ENCODE peak calls at places on chromosomes 2 and 18, in six cellular contexts. P is upper lobe of left lung, N is right atrium auricular region, Z is A549, U is AG04450, O is ascending aorta. A is an unnamed sample.

GRCh38 chr2:98772531-98772930 is 41.6 kb upstream of the MGAT4A start:
- DNase-seq in P (no peak), N (no peak), Z (no peak), U (no peak), O (no peak), A (no peak)

GRCh38 chr2:182890305-182890704 is 23.9 kb upstream of the FRZB start:
- DNase-seq in P (no peak), N (no peak), Z (no peak), U (no peak), O (no peak), A (no peak)

GRCh38 chr2:144950874-144951560 is 431.1 kb upstream of the ZEB2 start:
- DNase-seq in P (no peak), N (no peak), Z (peak; percentile 82), U (peak; percentile 23), O (no peak), A (no peak)

GRCh38 chr2:71455741-71456569 is 2.6 kb downstream of the DYSF start:
- DNase-seq in P (no peak), N (peak; percentile 58), Z (no peak), U (no peak), O (peak; percentile 64), A (no peak)

GRCh38 chr2:112542974-112543760 is 902 bp downstream of the POLR1B start:
- DNase-seq in P (no peak), N (no peak), Z (peak; percentile 29), U (no peak), O (no peak), A (no peak)

GRCh38 chr2:62806231-62806630 is 100.7 kb downstream of the EHBP1 start:
- DNase-seq in P (no peak), N (no peak), Z (no peak), U (no peak), O (no peak), A (no peak)

GRCh38 chr2:71379086-71379485 is 47.5 kb downstream of the ZNF638 start:
- DNase-seq in P (no peak), N (no peak), Z (peak; percentile 35), U (peak; percentile 27), O (no peak), A (no peak)

GRCh38 chr2:159134979-159135378 is 151.5 kb downstream of the WDSUB1 start:
- DNase-seq in P (no peak), N (no peak), Z (no peak), U (no peak), O (no peak), A (no peak)

GRCh38 chr2:28437142-28437835 is 44.6 kb downstream of the FOSL2 start:
- DNase-seq in P (peak; percentile 57), N (no peak), Z (no peak), U (no peak), O (peak; percentile 60), A (no peak)

GRCh38 chr2:25976884-25977741 is 5.2 kb downstream of the KIF3C start:
- DNase-seq in P (no peak), N (no peak), Z (peak; percentile 78), U (no peak), O (no peak), A (no peak)

GRCh38 chr2:28613616-28614501 is 118.0 kb downstream of the PLB1 start:
- DNase-seq in P (no peak), N (no peak), Z (no peak), U (peak; percentile 79), O (no peak), A (no peak)

GRCh38 chr2:160562730-160563129 is 69.1 kb upstream of the RBMS1 start:
- DNase-seq in P (no peak), N (no peak), Z (peak; percentile 28), U (no peak), O (no peak), A (no peak)

GRCh38 chr2:235861383-235861782 is 306.8 kb downstream of the GBX2 start:
- DNase-seq in P (no peak), N (no peak), Z (no peak), U (no peak), O (no peak), A (no peak)

GRCh38 chr2:31337860-31338259 is 76.7 kb downstream of the XDH start:
- DNase-seq in P (no peak), N (no peak), Z (no peak), U (peak; percentile 70), O (no peak), A (no peak)

GRCh38 chr2:126792993-126793392 is 105.7 kb upstream of the TEX51 start:
- DNase-seq in P (no peak), N (no peak), Z (no peak), U (no peak), O (peak; percentile 43), A (no peak)

GRCh38 chr2:187500585-187501359 is 52.7 kb upstream of the CALCRL start:
- DNase-seq in P (no peak), N (no peak), Z (peak; percentile 94), U (peak; percentile 27), O (no peak), A (no peak)

GRCh38 chr2:215376103-215376780 is 59.6 kb downstream of the FN1 start:
- DNase-seq in P (no peak), N (no peak), Z (no peak), U (no peak), O (no peak), A (no peak)

GRCh38 chr18:77131652-77132368 is 773 bp downstream of the MBP start:
- DNase-seq in P (peak; percentile 80), N (peak; percentile 60), Z (peak; percentile 54), U (no peak), O (no peak), A (peak; percentile 67)

GRCh38 chr2:205496370-205496769 is 185.9 kb upstream of the NRP2 start:
- DNase-seq in P (no peak), N (no peak), Z (no peak), U (no peak), O (no peak), A (no peak)

GRCh38 chr2:222301296-222301997 is 2.6 kb upstream of the PAX3 start:
- DNase-seq in P (no peak), N (no peak), Z (no peak), U (no peak), O (no peak), A (no peak)

GRCh38 chr2:222302178-222303018 is 3.6 kb upstream of the PAX3 start:
- DNase-seq in P (no peak), N (peak; percentile 51), Z (peak; percentile 27), U (no peak), O (no peak), A (peak; percentile 44)

GRCh38 chr2:222299926-222300724 is 1.3 kb upstream of the PAX3 start:
- DNase-seq in P (no peak), N (no peak), Z (no peak), U (no peak), O (no peak), A (no peak)

GRCh38 chr2:222298311-222299150 is at the start of gene PAX3:
- DNase-seq in P (no peak), N (peak; percentile 56), Z (no peak), U (no peak), O (no peak), A (no peak)

DNA sequence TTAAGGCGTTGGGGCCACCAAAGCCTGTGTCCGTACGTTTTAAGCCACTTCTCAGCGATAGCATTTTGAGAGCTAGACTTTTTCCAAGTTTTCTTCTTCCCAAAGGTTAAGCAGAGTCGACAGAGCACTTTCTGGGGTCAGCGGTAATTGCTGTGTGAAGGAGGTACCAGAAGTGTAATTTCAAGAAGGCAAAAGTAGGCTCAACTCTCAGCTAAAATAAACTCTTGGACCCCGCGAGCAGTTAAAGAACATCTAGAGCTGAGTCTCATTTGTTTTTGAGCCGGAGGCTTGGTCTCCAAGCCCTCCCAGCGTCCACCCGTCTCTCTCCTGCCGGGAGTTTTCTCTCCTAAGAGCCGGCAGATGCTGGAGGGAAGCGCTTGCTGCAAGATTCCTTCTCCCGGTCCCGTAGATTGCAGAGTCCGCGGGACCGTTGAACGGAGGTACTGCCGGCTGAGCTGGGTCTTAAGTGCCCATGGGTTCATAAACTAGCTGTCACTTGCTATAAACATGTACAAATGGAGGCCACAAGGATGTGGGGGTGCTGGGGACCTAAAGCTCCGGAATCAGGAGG is 2.0 kb upstream of the PAX3 start:
- DNase-seq in P (no peak), N (no peak), Z (no peak), U (no peak), O (no peak), A (no peak)
- H3K9me3 ChIP-seq in P (no peaks in the 10 kb centered on the region), N (no peaks in the 10 kb centered on the region), Z (no peaks in the 10 kb centered on the region), U (peaks cover 37% of the 10 kb centered on the region), O (no peaks in the 10 kb centered on the region), A (no peaks in the 10 kb centered on the region)

GRCh38 chr2:48109491-48110204 is 203.3 kb upstream of the FBXO11 start:
- DNase-seq in P (no peak), N (no peak), Z (no peak), U (no peak), O (no peak), A (no peak)

GRCh38 chr2:48108455-48108854 is 202.2 kb upstream of the FBXO11 start:
- DNase-seq in P (no peak), N (no peak), Z (no peak), U (no peak), O (no peak), A (no peak)

GRCh38 chr2:48105848-48106247 is 199.6 kb upstream of the FBXO11 start:
- DNase-seq in P (no peak), N (no peak), Z (no peak), U (no peak), O (no peak), A (no peak)

GRCh38 chr2:48104418-48104817 is 198.1 kb upstream of the FBXO11 start:
- DNase-seq in P (no peak), N (no peak), Z (no peak), U (no peak), O (no peak), A (no peak)

DNA sequence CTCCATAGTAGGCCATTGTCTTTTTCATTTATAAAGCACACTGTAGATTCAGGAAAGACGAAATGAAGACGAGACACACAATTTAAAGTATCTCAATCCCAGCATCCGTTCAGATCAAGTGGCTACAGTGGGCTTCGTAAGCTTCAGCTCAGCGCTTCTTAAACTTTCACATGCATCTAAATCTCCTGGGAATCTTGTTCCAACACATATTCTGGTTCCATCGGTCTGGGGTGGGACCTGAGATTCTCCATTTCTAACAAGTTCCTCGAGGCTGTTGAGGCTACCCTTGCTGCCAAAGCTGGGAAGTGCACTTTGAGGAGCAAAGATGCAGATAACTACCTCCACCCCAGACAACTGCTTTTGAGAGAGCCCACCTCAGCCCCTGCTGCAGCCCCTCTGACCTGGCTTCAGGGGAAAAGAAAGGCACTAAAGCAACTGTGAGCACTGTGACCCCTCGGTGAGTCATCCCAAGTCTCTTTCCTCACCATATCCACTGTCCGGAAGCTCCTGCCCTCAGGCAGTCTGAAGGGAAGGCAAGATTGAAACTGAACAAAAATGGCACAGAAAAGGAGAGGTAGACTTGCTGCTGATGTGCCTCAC is 201.1 kb upstream of the FBXO11 start:
- DNase-seq in P (no peak), N (no peak), Z (peak; percentile 69), U (no peak), O (no peak), A (no peak)
- H3K27ac ChIP-seq in P (peak overlapping the region; percentile 43), N (peak overlapping the region; percentile 56), Z (peak overlapping the region; percentile 69), U (peak overlapping the region; percentile 91), O (peak overlapping the region; percentile 65), A (no peak overlapping the region)

GRCh38 chr2:176146101-176146500 is 5.2 kb upstream of the HOXD4 start:
- DNase-seq in P (no peak), N (no peak), Z (no peak), U (no peak), O (no peak), A (no peak)
- H3K4me3 ChIP-seq in P (no peak overlapping the region), N (no peak overlapping the region), Z (no peak overlapping the region), U (no peak overlapping the region), O (no peak overlapping the region), A (no peak overlapping the region)

GRCh38 chr18:44197837-44198236 is 482.9 kb upstream of the SETBP1 start:
- DNase-seq in P (no peak), N (no peak), Z (no peak), U (no peak), O (no peak), A (no peak)

GRCh38 chr18:44195394-44196140 is 485.1 kb upstream of the SETBP1 start:
- DNase-seq in P (no peak), N (no peak), Z (no peak), U (no peak), O (no peak), A (no peak)

GRCh38 chr18:44198296-44199284 is 482.1 kb upstream of the SETBP1 start:
- DNase-seq in P (no peak), N (no peak), Z (no peak), U (no peak), O (no peak), A (no peak)
- H3K9me3 ChIP-seq in P (no peaks in the 10 kb centered on the region), N (no peaks in the 10 kb centered on the region), Z (no peaks in the 10 kb centered on the region), U (no peaks in the 10 kb centered on the region), O (no peaks in the 10 kb centered on the region), A (no peaks in the 10 kb centered on the region)